ENCODE peak calls at places on chromosomes 3 and 15, in ten cellular contexts. One of them, this sample, is unnamed. For H3K9me3, the result is how much of the 10 kb centered on the place peaks cover.

GRCh38 chr3:177946515-177946914 is 589.7 kb upstream of the KCNMB2 start:
- DNase-seq in breast epithelium: no peak
- DNase-seq in K562: no peak
- DNase-seq in sigmoid colon: no peak
- DNase-seq in endothelial cell of umbilical vein: no peak
- DNase-seq in H1: no peak
- DNase-seq in spleen: no peak
- DNase-seq in transverse colon: no peak
- DNase-seq in HCT116: no peak
- DNase-seq in suprapubic skin: no peak
- DNase-seq in this sample: no peak

GRCh38 chr3:187210555-187211327 is 13.5 kb downstream of the RTP1 start:
- DNase-seq in breast epithelium: peak
- DNase-seq in suprapubic skin: no peak
- DNase-seq in H1: no peak
- DNase-seq in transverse colon: no peak
- DNase-seq in endothelial cell of umbilical vein: no peak
- DNase-seq in K562: peak
- DNase-seq in HCT116: no peak
- DNase-seq in spleen: no peak
- DNase-seq in sigmoid colon: no peak
- DNase-seq in this sample: no peak

GRCh38 chr3:5016218-5017161 is 37.3 kb downstream of the BHLHE40 start:
- DNase-seq in H1: no peak
- DNase-seq in K562: peak
- DNase-seq in transverse colon: peak
- DNase-seq in suprapubic skin: no peak
- DNase-seq in endothelial cell of umbilical vein: peak
- DNase-seq in sigmoid colon: no peak
- DNase-seq in breast epithelium: no peak
- DNase-seq in spleen: peak
- DNase-seq in HCT116: peak
- DNase-seq in this sample: no peak

GRCh38 chr3:151630938-151631417 is 102.7 kb upstream of the AADACL2 start:
- DNase-seq in spleen: no peak
- DNase-seq in HCT116: no peak
- DNase-seq in endothelial cell of umbilical vein: no peak
- DNase-seq in sigmoid colon: no peak
- DNase-seq in breast epithelium: no peak
- DNase-seq in transverse colon: no peak
- DNase-seq in K562: peak
- DNase-seq in H1: no peak
- DNase-seq in suprapubic skin: no peak
- DNase-seq in this sample: no peak

GRCh38 chr3:10599444-10599843 is 94.1 kb upstream of the ATP2B2 start:
- DNase-seq in spleen: no peak
- DNase-seq in sigmoid colon: no peak
- DNase-seq in transverse colon: no peak
- DNase-seq in K562: no peak
- DNase-seq in suprapubic skin: no peak
- DNase-seq in HCT116: no peak
- DNase-seq in endothelial cell of umbilical vein: no peak
- DNase-seq in H1: no peak
- DNase-seq in breast epithelium: no peak
- DNase-seq in this sample: no peak

GRCh38 chr15:60729850-60730458 is 251.0 kb upstream of the ICE2 start:
- DNase-seq in spleen: no peak
- DNase-seq in endothelial cell of umbilical vein: no peak
- DNase-seq in suprapubic skin: no peak
- DNase-seq in transverse colon: no peak
- DNase-seq in sigmoid colon: no peak
- DNase-seq in K562: no peak
- DNase-seq in HCT116: no peak
- DNase-seq in breast epithelium: no peak
- DNase-seq in H1: no peak
- DNase-seq in this sample: no peak

GRCh38 chr15:25481208-25481862 is 42.5 kb upstream of the UBE3A start:
- DNase-seq in sigmoid colon: no peak
- DNase-seq in suprapubic skin: no peak
- DNase-seq in HCT116: no peak
- DNase-seq in breast epithelium: no peak
- DNase-seq in spleen: no peak
- DNase-seq in transverse colon: peak
- DNase-seq in H1: peak
- DNase-seq in K562: no peak
- DNase-seq in endothelial cell of umbilical vein: no peak
- DNase-seq in this sample: no peak

GRCh38 chr3:86982883-86983282 is 8.1 kb downstream of the VGLL3 start:
- DNase-seq in K562: no peak
- DNase-seq in breast epithelium: no peak
- DNase-seq in H1: no peak
- DNase-seq in spleen: no peak
- DNase-seq in transverse colon: no peak
- DNase-seq in suprapubic skin: no peak
- DNase-seq in HCT116: no peak
- DNase-seq in sigmoid colon: no peak
- DNase-seq in endothelial cell of umbilical vein: no peak
- DNase-seq in this sample: no peak

GRCh38 chr15:100350434-100351226 is 8.9 kb upstream of the ADAMTS17 start:
- DNase-seq in spleen: no peak
- DNase-seq in transverse colon: peak
- DNase-seq in HCT116: no peak
- DNase-seq in endothelial cell of umbilical vein: no peak
- DNase-seq in suprapubic skin: no peak
- DNase-seq in K562: no peak
- DNase-seq in breast epithelium: no peak
- DNase-seq in sigmoid colon: no peak
- DNase-seq in H1: no peak
- DNase-seq in this sample: no peak

GRCh38 chr3:181735921-181736320 is 24.2 kb downstream of the SOX2 start:
- DNase-seq in spleen: no peak
- DNase-seq in breast epithelium: no peak
- DNase-seq in suprapubic skin: no peak
- DNase-seq in HCT116: no peak
- DNase-seq in endothelial cell of umbilical vein: no peak
- DNase-seq in H1: no peak
- DNase-seq in sigmoid colon: no peak
- DNase-seq in K562: no peak
- DNase-seq in transverse colon: no peak
- DNase-seq in this sample: no peak

GRCh38 chr3:181739628-181740027 is 27.9 kb downstream of the SOX2 start:
- DNase-seq in spleen: no peak
- DNase-seq in sigmoid colon: no peak
- DNase-seq in K562: no peak
- DNase-seq in H1: no peak
- DNase-seq in transverse colon: no peak
- DNase-seq in endothelial cell of umbilical vein: no peak
- DNase-seq in breast epithelium: no peak
- DNase-seq in HCT116: peak
- DNase-seq in suprapubic skin: no peak
- DNase-seq in this sample: no peak

GRCh38 chr3:181741428-181741827 is 29.7 kb downstream of the SOX2 start:
- DNase-seq in transverse colon: no peak
- DNase-seq in K562: no peak
- DNase-seq in suprapubic skin: no peak
- DNase-seq in HCT116: no peak
- DNase-seq in breast epithelium: no peak
- DNase-seq in endothelial cell of umbilical vein: no peak
- DNase-seq in spleen: no peak
- DNase-seq in sigmoid colon: no peak
- DNase-seq in H1: no peak
- DNase-seq in this sample: no peak

GRCh38 chr3:181738551-181738950 is 26.8 kb downstream of the SOX2 start:
- DNase-seq in K562: no peak
- DNase-seq in breast epithelium: no peak
- DNase-seq in transverse colon: no peak
- DNase-seq in spleen: no peak
- DNase-seq in HCT116: no peak
- DNase-seq in endothelial cell of umbilical vein: no peak
- DNase-seq in sigmoid colon: no peak
- DNase-seq in H1: no peak
- DNase-seq in suprapubic skin: no peak
- DNase-seq in this sample: no peak
- TF ChIP-seq POLR2AphosphoS5 in K562: no peak
- TF ChIP-seq POLR2AphosphoS5 in breast epithelium: no peak
- TF ChIP-seq POLR2AphosphoS5 in transverse colon: no peak
- TF ChIP-seq POLR2AphosphoS5 in spleen: no peak
- TF ChIP-seq POLR2AphosphoS5 in HCT116: no peak
- TF ChIP-seq POLR2AphosphoS5 in endothelial cell of umbilical vein: no peak
- TF ChIP-seq POLR2AphosphoS5 in sigmoid colon: no peak
- TF ChIP-seq POLR2AphosphoS5 in H1: no peak
- TF ChIP-seq POLR2AphosphoS5 in suprapubic skin: no peak
- TF ChIP-seq POLR2AphosphoS5 in this sample: no peak

GRCh38 chr15:26901036-26901435 is 34.2 kb downstream of the GABRA5 start:
- DNase-seq in K562: no peak
- DNase-seq in breast epithelium: no peak
- DNase-seq in suprapubic skin: no peak
- DNase-seq in spleen: no peak
- DNase-seq in H1: no peak
- DNase-seq in sigmoid colon: no peak
- DNase-seq in HCT116: no peak
- DNase-seq in endothelial cell of umbilical vein: no peak
- DNase-seq in transverse colon: no peak
- DNase-seq in this sample: no peak
- H3K9me3 ChIP-seq in K562: under half
- H3K9me3 ChIP-seq in breast epithelium: under half
- H3K9me3 ChIP-seq in suprapubic skin: under half
- H3K9me3 ChIP-seq in spleen: half or more
- H3K9me3 ChIP-seq in H1: under half
- H3K9me3 ChIP-seq in sigmoid colon: under half
- H3K9me3 ChIP-seq in HCT116: under half
- H3K9me3 ChIP-seq in endothelial cell of umbilical vein: under half
- H3K9me3 ChIP-seq in transverse colon: under half
- H3K9me3 ChIP-seq in this sample: under half

DNA sequence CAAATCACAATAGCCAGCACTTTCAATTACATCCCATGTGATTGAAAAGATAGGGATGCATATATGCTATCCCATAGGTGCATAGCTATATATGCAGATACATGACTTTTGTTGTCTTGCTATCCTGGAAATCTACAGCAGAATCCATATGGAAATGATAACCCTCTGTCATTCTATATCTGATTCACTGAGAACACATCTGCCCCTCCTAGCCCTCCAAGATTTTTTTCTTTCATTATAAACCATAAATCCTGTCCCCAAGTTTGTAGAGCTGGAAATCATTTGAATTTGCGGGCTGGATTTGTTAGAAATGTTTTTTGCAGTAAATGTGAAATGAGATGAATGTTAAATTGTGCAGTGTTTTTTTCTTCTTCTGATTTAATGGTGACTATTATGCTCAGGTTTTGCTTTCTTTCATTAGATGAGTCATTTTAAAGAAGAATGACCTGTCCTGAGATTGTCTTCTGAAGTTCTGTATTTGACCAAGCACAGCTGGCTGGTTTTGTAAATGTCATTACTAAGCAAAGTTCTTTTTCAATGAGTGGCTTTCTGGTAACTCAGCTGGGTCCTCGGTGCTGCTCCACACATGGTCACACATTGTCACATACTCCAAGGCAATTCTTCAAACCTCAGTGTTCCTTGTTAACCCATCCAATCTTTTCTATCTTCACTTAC is 25.4 kb upstream of the ABHD17C start:
- DNase-seq in H1: no peak
- DNase-seq in sigmoid colon: no peak
- DNase-seq in HCT116: no peak
- DNase-seq in transverse colon: no peak
- DNase-seq in K562: no peak
- DNase-seq in breast epithelium: no peak
- DNase-seq in suprapubic skin: no peak
- DNase-seq in endothelial cell of umbilical vein: no peak
- DNase-seq in spleen: no peak
- DNase-seq in this sample: no peak
- H3K27ac ChIP-seq in H1: no peak
- H3K27ac ChIP-seq in sigmoid colon: no peak
- H3K27ac ChIP-seq in HCT116: no peak
- H3K27ac ChIP-seq in transverse colon: no peak
- H3K27ac ChIP-seq in K562: no peak
- H3K27ac ChIP-seq in breast epithelium: no peak
- H3K27ac ChIP-seq in suprapubic skin: no peak
- H3K27ac ChIP-seq in endothelial cell of umbilical vein: no peak
- H3K27ac ChIP-seq in spleen: no peak
- H3K27ac ChIP-seq in this sample: no peak

GRCh38 chr15:86060614-86061125 is 19.0 kb upstream of the AGBL1 start:
- DNase-seq in transverse colon: no peak
- DNase-seq in spleen: no peak
- DNase-seq in K562: no peak
- DNase-seq in H1: no peak
- DNase-seq in sigmoid colon: peak
- DNase-seq in HCT116: no peak
- DNase-seq in endothelial cell of umbilical vein: no peak
- DNase-seq in breast epithelium: no peak
- DNase-seq in suprapubic skin: no peak
- DNase-seq in this sample: no peak

GRCh38 chr15:86063328-86064180 is 16.1 kb upstream of the AGBL1 start:
- DNase-seq in breast epithelium: no peak
- DNase-seq in K562: no peak
- DNase-seq in suprapubic skin: no peak
- DNase-seq in HCT116: no peak
- DNase-seq in spleen: no peak
- DNase-seq in transverse colon: no peak
- DNase-seq in endothelial cell of umbilical vein: no peak
- DNase-seq in H1: no peak
- DNase-seq in sigmoid colon: no peak
- DNase-seq in this sample: no peak

GRCh38 chr15:86059851-86060250 is 19.8 kb upstream of the AGBL1 start:
- DNase-seq in breast epithelium: no peak
- DNase-seq in endothelial cell of umbilical vein: no peak
- DNase-seq in transverse colon: no peak
- DNase-seq in sigmoid colon: no peak
- DNase-seq in suprapubic skin: no peak
- DNase-seq in H1: no peak
- DNase-seq in HCT116: no peak
- DNase-seq in K562: no peak
- DNase-seq in spleen: no peak
- DNase-seq in this sample: no peak

GRCh38 chr15:86062646-86063193 is 17.0 kb upstream of the AGBL1 start:
- DNase-seq in HCT116: no peak
- DNase-seq in H1: no peak
- DNase-seq in endothelial cell of umbilical vein: no peak
- DNase-seq in transverse colon: no peak
- DNase-seq in breast epithelium: no peak
- DNase-seq in sigmoid colon: no peak
- DNase-seq in K562: no peak
- DNase-seq in spleen: no peak
- DNase-seq in suprapubic skin: no peak
- DNase-seq in this sample: no peak

DNA sequence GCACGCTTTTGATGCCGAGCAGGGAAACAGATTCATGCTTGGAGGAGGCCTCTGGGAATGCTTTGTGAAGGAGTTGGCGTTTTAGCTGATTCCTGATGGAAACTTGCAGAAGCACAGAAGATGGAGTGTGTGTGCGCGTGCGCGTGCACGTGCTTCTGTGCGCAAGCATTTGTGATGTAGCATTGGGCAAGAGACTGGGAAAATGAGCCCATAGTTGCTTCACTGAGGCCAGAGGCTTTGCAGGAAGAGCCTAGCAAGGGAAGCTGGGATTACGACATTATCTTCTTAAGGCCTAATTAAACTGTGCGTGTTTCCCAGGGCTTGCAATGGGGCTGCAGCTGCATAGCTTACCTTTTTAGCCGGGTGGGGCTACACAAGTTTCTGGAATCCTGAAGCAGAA is 18.1 kb upstream of the AGBL1 start:
- DNase-seq in suprapubic skin: no peak
- DNase-seq in HCT116: no peak
- DNase-seq in sigmoid colon: no peak
- DNase-seq in H1: no peak
- DNase-seq in spleen: no peak
- DNase-seq in K562: no peak
- DNase-seq in transverse colon: no peak
- DNase-seq in endothelial cell of umbilical vein: no peak
- DNase-seq in breast epithelium: no peak
- DNase-seq in this sample: no peak
- TF ChIP-seq POLR2AphosphoS5 in suprapubic skin: no peak
- TF ChIP-seq POLR2AphosphoS5 in HCT116: no peak
- TF ChIP-seq POLR2AphosphoS5 in sigmoid colon: no peak
- TF ChIP-seq POLR2AphosphoS5 in H1: no peak
- TF ChIP-seq POLR2AphosphoS5 in spleen: no peak
- TF ChIP-seq POLR2AphosphoS5 in K562: no peak
- TF ChIP-seq POLR2AphosphoS5 in transverse colon: no peak
- TF ChIP-seq POLR2AphosphoS5 in endothelial cell of umbilical vein: no peak
- TF ChIP-seq POLR2AphosphoS5 in breast epithelium: no peak
- TF ChIP-seq POLR2AphosphoS5 in this sample: no peak

This sample was measured in vagina.